ENCODE peak calls at places on chromosomes 12 and 14, in nine cellular contexts. G is AG04449; X is activated CD4-positive, alpha-beta T cell treated with anti-CD3 and anti-CD28 coated beads for 1 hour; J is fibroblast of the aortic adventitia; W is T follicular helper cell; Z is stimulated activated naive B cell treated with anti-CD40 and anti-IgM and Interleukin-4, amounts not matched to agents 10 μg/mL and 1 μg/mL and 100 μg/mL, for 72 hours; P is NCI-H1417; D is psoas muscle; U is HepG2. F is an unnamed sample.

GRCh38 chr12:39448038-39448437 is 5.1 kb upstream of the KIF21A start:
- DNase-seq in G (no peak), X (no peak), J (no peak), W (no peak), Z (no peak), P (no peak), D (no peak), U (no peak), F (no peak)

GRCh38 chr12:110853856-110854255 is 7.1 kb downstream of the CCDC63 start:
- DNase-seq in G (no peak), X (no peak), J (peak; percentile 24), W (no peak), Z (no peak), P (no peak), D (no peak), U (no peak), F (no peak)

GRCh38 chr12:71250186-71250585 is 92.4 kb upstream of the TSPAN8 start:
- DNase-seq in G (no peak), X (no peak), J (peak; percentile 41), W (no peak), Z (no peak), P (no peak), D (no peak), U (no peak), F (no peak)

GRCh38 chr14:86022031-86022629 is 492.2 kb downstream of the FLRT2 start:
- DNase-seq in G (peak; percentile 37), X (no peak), J (no peak), W (no peak), Z (no peak), P (no peak), D (no peak), U (no peak), F (no peak)

GRCh38 chr12:4855121-4855924 is 54.4 kb upstream of the KCNA1 start:
- DNase-seq in G (peak; percentile 33), X (no peak), J (peak; percentile 85), W (peak; percentile 21), Z (peak; percentile 47), P (peak; percentile 96), D (peak; percentile 23), U (peak; percentile 66), F (peak; percentile 78)

GRCh38 chr12:53052419-53053222 is 2.8 kb downstream of the TNS2 start:
- DNase-seq in G (no peak), X (no peak), J (peak; percentile 86), W (no peak), Z (no peak), P (peak; percentile 56), D (peak; percentile 92), U (no peak), F (peak; percentile 97)

GRCh38 chr14:52835122-52835903 is 43.9 kb upstream of the GNPNAT1 start:
- DNase-seq in G (no peak), X (no peak), J (peak; percentile 64), W (no peak), Z (no peak), P (peak; percentile 100), D (peak; percentile 32), U (no peak), F (no peak)

GRCh38 chr12:46269429-46270241 is 792 bp upstream of the SLC38A1 start:
- DNase-seq in G (no peak), X (peak; percentile 53), J (no peak), W (peak; percentile 58), Z (peak; percentile 73), P (peak; percentile 89), D (no peak), U (no peak), F (no peak)

GRCh38 chr12:120843472-120843871 is 60.7 kb downstream of the SPPL3 start:
- DNase-seq in G (no peak), X (no peak), J (no peak), W (no peak), Z (no peak), P (no peak), D (no peak), U (no peak), F (no peak)

GRCh38 chr12:81176796-81177195 is 98.9 kb downstream of the ACSS3 start:
- DNase-seq in G (no peak), X (no peak), J (no peak), W (no peak), Z (no peak), P (peak; percentile 21), D (no peak), U (no peak), F (no peak)

GRCh38 chr12:16148938-16149337 is 128.5 kb downstream of the SLC15A5 start:
- DNase-seq in G (no peak), X (no peak), J (no peak), W (no peak), Z (no peak), P (no peak), D (no peak), U (no peak), F (no peak)

GRCh38 chr12:44972746-44973421 is 78.0 kb downstream of the DBX2 start:
- DNase-seq in G (no peak), X (no peak), J (peak; percentile 14), W (no peak), Z (no peak), P (peak; percentile 57), D (no peak), U (peak; percentile 16), F (no peak)